ENCODE peak calls at places on chromosomes 5 and 9, in six cellular contexts. X is anterior cingulate cortex, M is GM20000, O is hepatocyte, K is AG04450, U is DMS79. H is an unnamed sample.

GRCh38 chr5:31682847-31683246 is 43.9 kb downstream of the PDZD2 start:
- DNase-seq in K (no peak), M (no peak), U (no peak), O (no peak), X (no peak), H (no peak)

GRCh38 chr9:128242828-128243485 is 32.9 kb downstream of the GOLGA2 start:
- DNase-seq in X (no peak), K (no peak), O (peak), U (no peak), M (no peak), H (no peak)

GRCh38 chr9:101427957-101428655 is 7.5 kb downstream of the ALDOB start:
- DNase-seq in U (no peak), O (no peak), M (no peak), K (no peak), X (no peak), H (no peak)

GRCh38 chr5:14447958-14448881 is 133.4 kb upstream of the OTULINL start:
- DNase-seq in X (no peak), O (no peak), U (no peak), K (no peak), M (peak), H (no peak)

GRCh38 chr5:171477101-171477500 is 57.7 kb downstream of the FGF18 start:
- DNase-seq in X (no peak), U (no peak), O (no peak), M (no peak), K (no peak), H (no peak)

GRCh38 chr5:388266-389196 is 54.4 kb upstream of the EXOC3 start:
- DNase-seq in M (peak), X (no peak), U (no peak), O (peak), K (no peak), H (no peak)

GRCh38 chr9:123883634-123884033 is 46.3 kb downstream of the DENND1A start:
- DNase-seq in O (no peak), M (no peak), X (no peak), U (no peak), K (no peak), H (no peak)

GRCh38 chr9:109487247-109487646 is 10.9 kb downstream of the PTPN3 start:
- DNase-seq in U (no peak), M (no peak), O (peak), X (no peak), K (no peak), H (no peak)

GRCh38 chr9:74719306-74719705 is 168.4 kb downstream of the TRPM6 start:
- DNase-seq in O (no peak), K (no peak), U (no peak), M (no peak), X (no peak), H (no peak)

GRCh38 chr9:91164724-91165520 is 196.8 kb downstream of the AUH start:
- DNase-seq in O (peak), K (peak), X (no peak), U (no peak), M (peak), H (peak)

GRCh38 chr9:114852050-114852594 is 46.3 kb upstream of the TNFSF15 start:
- DNase-seq in X (no peak), M (no peak), K (peak), U (no peak), O (no peak), H (no peak)

GRCh38 chr5:166746506-166746905 is 1544.9 kb upstream of the WWC1 start:
- DNase-seq in U (no peak), K (no peak), M (no peak), O (no peak), X (no peak), H (no peak)

GRCh38 chr5:152688561-152689274 is 283.6 kb upstream of the NMUR2 start:
- DNase-seq in X (no peak), U (peak), M (no peak), K (no peak), O (peak), H (peak)

GRCh38 chr5:137294604-137295003 is 204.5 kb downstream of the SPOCK1 start:
- DNase-seq in K (no peak), X (no peak), U (no peak), O (no peak), M (no peak), H (no peak)

GRCh38 chr5:170348069-170348702 is 41.0 kb downstream of the KCNMB1 start:
- DNase-seq in M (no peak), K (no peak), U (no peak), X (no peak), O (no peak), H (no peak)

GRCh38 chr9:132586830-132587483 is 4.6 kb downstream of the BARHL1 start:
- DNase-seq in X (no peak), O (no peak), M (no peak), U (no peak), K (no peak), H (no peak)

GRCh38 chr5:149485655-149486615 is 65.3 kb downstream of the CSNK1A1 start:
- DNase-seq in U (peak), K (peak), X (no peak), O (peak), M (no peak), H (no peak)

GRCh38 chr9:78707481-78707977 is 410.6 kb downstream of the PSAT1 start:
- DNase-seq in U (no peak), M (peak), X (no peak), K (peak), O (no peak), H (no peak)

GRCh38 chr5:42675602-42676001 is 81.0 kb upstream of the CCDC152 start:
- DNase-seq in M (no peak), K (no peak), X (no peak), O (no peak), U (no peak), H (no peak)

GRCh38 chr9:7315746-7316457 is 483.7 kb downstream of the DMAC1 start:
- DNase-seq in O (peak), M (no peak), U (no peak), K (no peak), X (no peak), H (no peak)

GRCh38 chr9:2597483-2597882 is 24.1 kb upstream of the VLDLR start:
- DNase-seq in O (no peak), X (no peak), U (no peak), M (no peak), K (no peak), H (no peak)

GRCh38 chr5:128408622-128409021 is 129.4 kb downstream of the FBN2 start:
- DNase-seq in O (no peak), M (no peak), X (no peak), U (no peak), K (no peak), H (no peak)

GRCh38 chr9:93345630-93346239 is 105.8 kb upstream of the FAM120A start:
- DNase-seq in O (no peak), X (no peak), K (no peak), M (no peak), U (no peak), H (no peak)

GRCh38 chr9:18390393-18390792 is 83.6 kb upstream of the ADAMTSL1 start:
- DNase-seq in X (no peak), U (peak), O (peak), M (no peak), K (peak), H (no peak)

GRCh38 chr9:15717290-15717689 is 164.4 kb downstream of the CCDC171 start:
- DNase-seq in X (no peak), M (no peak), K (no peak), U (no peak), O (no peak), H (no peak)

GRCh38 chr5:107404595-107405366 is 266.0 kb downstream of the EFNA5 start:
- DNase-seq in M (no peak), U (no peak), X (no peak), O (no peak), K (no peak), H (no peak)

GRCh38 chr5:41071975-41072374 is 833 bp upstream of the MROH2B start:
- DNase-seq in O (no peak), U (no peak), K (peak), X (no peak), M (no peak), H (no peak)

GRCh38 chr5:102594192-102594591 is 95.4 kb upstream of the SLCO6A1 start:
- DNase-seq in U (no peak), O (no peak), X (no peak), K (no peak), M (no peak), H (no peak)

GRCh38 chr5:1479581-1480188 is 34.4 kb upstream of the SLC6A3 start:
- DNase-seq in O (peak), X (no peak), U (no peak), M (peak), K (no peak), H (no peak)

GRCh38 chr5:146818790-146819189 is 59.8 kb downstream of the PPP2R2B start:
- DNase-seq in X (no peak), U (no peak), K (no peak), M (no peak), O (no peak), H (no peak)

GRCh38 chr9:113380869-113381378 is 4.1 kb upstream of the HDHD3 start:
- DNase-seq in O (peak), M (peak), X (no peak), U (no peak), K (no peak), H (no peak)

GRCh38 chr5:140114341-140115185 is 654 bp downstream of the PURA start:
- DNase-seq in X (peak), M (no peak), U (no peak), K (no peak), O (peak), H (no peak)

GRCh38 chr9:90455316-90455715 is 187.3 kb downstream of the DIRAS2 start:
- DNase-seq in K (no peak), X (no peak), O (no peak), M (no peak), U (no peak), H (no peak)

GRCh38 chr5:137164961-137165360 is 334.2 kb downstream of the SPOCK1 start:
- DNase-seq in U (no peak), K (no peak), X (no peak), O (no peak), M (no peak), H (no peak)

GRCh38 chr5:148469446-148470062 is 85.8 kb downstream of the FBXO38 start:
- DNase-seq in K (peak), O (no peak), U (no peak), X (peak), M (no peak), H (peak)

GRCh38 chr5:87411586-87412416 is 929 bp downstream of the CCNH start:
- DNase-seq in M (no peak), O (peak), X (peak), U (no peak), K (no peak), H (peak)